ENCODE peak calls at places on chromosomes 11 and 22, in five cellular contexts. One of them, this sample, is unnamed.

GRCh38 chr11:102115557-102115956 is 5.3 kb downstream of the YAP1 start:
- DNase-seq in transverse colon: peak; percentile 9
- DNase-seq in Peyer's patch: no peak
- DNase-seq in uterus: no peak
- DNase-seq in suprapubic skin: no peak
- DNase-seq in this sample: no peak

GRCh38 chr11:12669930-12670329 is 4.3 kb upstream of the TEAD1 start:
- DNase-seq in transverse colon: no peak
- DNase-seq in suprapubic skin: no peak
- DNase-seq in Peyer's patch: no peak
- DNase-seq in uterus: no peak
- DNase-seq in this sample: no peak

GRCh38 chr11:122711831-122712378 is 56.4 kb downstream of the UBASH3B start:
- DNase-seq in Peyer's patch: no peak
- DNase-seq in transverse colon: no peak
- DNase-seq in suprapubic skin: no peak
- DNase-seq in uterus: no peak
- DNase-seq in this sample: peak; percentile 28

GRCh38 chr11:5521540-5521939 is 5.0 kb upstream of the UBQLNL start:
- DNase-seq in Peyer's patch: no peak
- DNase-seq in suprapubic skin: no peak
- DNase-seq in transverse colon: no peak
- DNase-seq in uterus: no peak
- DNase-seq in this sample: no peak

GRCh38 chr11:112113539-112114457 is 27.1 kb downstream of the SDHD start:
- DNase-seq in suprapubic skin: no peak
- DNase-seq in uterus: no peak
- DNase-seq in transverse colon: no peak
- DNase-seq in Peyer's patch: no peak
- DNase-seq in this sample: no peak

GRCh38 chr11:14969922-14970323 is 2.2 kb downstream of the CALCA start:
- DNase-seq in suprapubic skin: no peak
- DNase-seq in uterus: no peak
- DNase-seq in transverse colon: peak; percentile 29
- DNase-seq in Peyer's patch: peak; percentile 53
- DNase-seq in this sample: peak; percentile 35

GRCh38 chr22:48371391-48371790 is 1456.3 kb downstream of the BRD1 start:
- DNase-seq in Peyer's patch: no peak
- DNase-seq in transverse colon: no peak
- DNase-seq in uterus: no peak
- DNase-seq in suprapubic skin: no peak
- DNase-seq in this sample: no peak

GRCh38 chr11:101478587-101479375 is 105.0 kb downstream of the TRPC6 start:
- DNase-seq in transverse colon: no peak
- DNase-seq in Peyer's patch: no peak
- DNase-seq in uterus: no peak
- DNase-seq in suprapubic skin: no peak
- DNase-seq in this sample: no peak

GRCh38 chr22:50612715-50613221 is 12.2 kb downstream of the MAPK8IP2 start:
- DNase-seq in uterus: no peak
- DNase-seq in Peyer's patch: peak; percentile 84
- DNase-seq in transverse colon: peak; percentile 72
- DNase-seq in suprapubic skin: no peak
- DNase-seq in this sample: no peak

GRCh38 chr11:130829801-130830562 is 86.3 kb downstream of the SNX19 start:
- DNase-seq in uterus: peak; percentile 78
- DNase-seq in Peyer's patch: no peak
- DNase-seq in suprapubic skin: peak; percentile 64
- DNase-seq in transverse colon: peak; percentile 28
- DNase-seq in this sample: peak; percentile 22

GRCh38 chr11:35779409-35779808 is 116.8 kb downstream of the TRIM44 start:
- DNase-seq in suprapubic skin: no peak
- DNase-seq in transverse colon: no peak
- DNase-seq in uterus: no peak
- DNase-seq in Peyer's patch: no peak
- DNase-seq in this sample: no peak

GRCh38 chr11:131422491-131422890 is 52.1 kb downstream of the NTM start:
- DNase-seq in transverse colon: no peak
- DNase-seq in Peyer's patch: no peak
- DNase-seq in uterus: no peak
- DNase-seq in suprapubic skin: no peak
- DNase-seq in this sample: no peak

DNA sequence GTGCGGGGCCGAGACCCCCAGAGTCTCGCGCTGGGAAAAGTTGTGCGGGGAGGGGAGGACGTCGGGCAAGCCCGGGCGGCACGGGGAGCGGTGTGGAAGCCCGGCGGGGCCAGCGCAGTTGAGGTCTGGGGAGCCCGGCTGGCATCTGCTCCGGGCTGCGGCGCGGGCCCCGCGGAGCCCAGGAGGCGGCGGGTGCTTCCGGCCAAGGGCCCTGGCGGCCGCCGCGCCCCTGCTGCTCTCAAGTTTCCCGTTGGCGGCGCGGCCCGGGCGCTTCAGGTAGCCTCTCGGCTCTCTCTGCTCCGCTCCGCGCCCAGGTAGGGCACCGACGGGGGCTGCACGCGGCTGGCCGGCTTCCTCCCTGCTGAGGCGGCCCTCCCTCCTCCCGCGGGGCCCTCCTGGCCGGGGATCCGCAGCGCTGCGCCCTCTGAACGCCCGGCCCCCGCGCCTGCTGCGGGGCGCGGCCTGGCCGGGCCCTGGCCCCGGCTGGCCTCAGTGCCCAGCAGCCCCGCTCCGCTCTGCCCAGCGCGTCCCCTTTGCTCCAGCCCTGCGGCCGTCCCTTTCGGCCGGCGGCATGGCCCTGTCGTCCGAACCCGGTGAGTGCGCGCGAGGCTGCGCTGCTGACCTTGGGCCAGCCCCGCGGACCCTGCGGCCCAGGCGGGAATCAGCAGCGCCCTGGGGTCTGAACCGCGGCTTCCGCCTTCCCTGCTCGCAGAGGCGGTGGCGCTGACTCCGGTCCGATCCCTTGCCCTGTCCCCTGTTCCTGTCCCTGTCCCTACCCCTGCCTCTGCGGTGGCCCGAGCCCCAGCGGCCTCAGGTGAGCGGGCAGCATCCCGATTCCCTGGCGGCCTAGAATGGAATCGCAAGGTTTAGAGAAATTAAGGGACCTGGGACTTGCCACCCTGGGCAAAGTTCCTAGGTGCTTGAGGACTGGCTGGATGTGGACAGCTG is 4.3 kb upstream of the AMPD3 start:
- DNase-seq in Peyer's patch: peak; percentile 84
- DNase-seq in suprapubic skin: no peak
- DNase-seq in uterus: peak; percentile 23
- DNase-seq in transverse colon: peak; percentile 78
- DNase-seq in this sample: peak; percentile 68
- TF ChIP-seq POLR2A in Peyer's patch: peak; percentile 80
- TF ChIP-seq POLR2A in suprapubic skin: no peak
- TF ChIP-seq POLR2A in uterus: no peak
- TF ChIP-seq POLR2A in transverse colon: peak; percentile 79
- TF ChIP-seq POLR2A in this sample: peak; percentile 56

GRCh38 chr22:37295213-37295886 is 13.0 kb downstream of the CYTH4 start:
- DNase-seq in Peyer's patch: no peak
- DNase-seq in transverse colon: no peak
- DNase-seq in uterus: no peak
- DNase-seq in suprapubic skin: no peak
- DNase-seq in this sample: no peak
- TF ChIP-seq POLR2A in Peyer's patch: no peak
- TF ChIP-seq POLR2A in transverse colon: no peak
- TF ChIP-seq POLR2A in uterus: no peak
- TF ChIP-seq POLR2A in suprapubic skin: no peak
- TF ChIP-seq POLR2A in this sample: no peak

DNA sequence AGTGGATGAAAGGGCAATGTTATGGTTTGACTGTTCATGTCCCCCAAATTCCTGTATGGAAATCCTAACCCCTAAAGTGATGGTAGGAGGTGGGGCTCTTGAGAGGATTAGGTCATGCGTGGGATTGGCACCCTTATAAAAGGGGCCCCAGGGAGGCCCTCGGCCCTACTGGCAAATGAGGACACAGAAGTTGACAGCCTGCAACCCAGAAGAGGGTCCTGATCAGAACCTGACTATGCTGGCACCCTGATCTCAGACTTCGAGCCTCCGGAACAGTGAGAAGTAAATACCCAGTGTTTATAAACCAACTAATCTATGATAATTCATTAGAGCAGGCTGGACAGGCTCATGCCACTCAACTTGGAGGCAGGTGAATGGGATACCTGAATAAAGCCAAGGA is 8.7 kb downstream of the IFITM10 start:
- DNase-seq in Peyer's patch: no peak
- DNase-seq in suprapubic skin: no peak
- DNase-seq in transverse colon: no peak
- DNase-seq in uterus: no peak
- DNase-seq in this sample: peak; percentile 32
- TF ChIP-seq POLR2A in Peyer's patch: no peak
- TF ChIP-seq POLR2A in suprapubic skin: no peak
- TF ChIP-seq POLR2A in transverse colon: no peak
- TF ChIP-seq POLR2A in uterus: no peak
- TF ChIP-seq POLR2A in this sample: no peak

GRCh38 chr11:115784796-115785521 is 280.7 kb upstream of the CADM1 start:
- DNase-seq in transverse colon: peak; percentile 32
- DNase-seq in uterus: no peak
- DNase-seq in suprapubic skin: no peak
- DNase-seq in Peyer's patch: no peak
- DNase-seq in this sample: peak; percentile 45
- TF ChIP-seq POLR2A in transverse colon: no peak
- TF ChIP-seq POLR2A in uterus: no peak
- TF ChIP-seq POLR2A in suprapubic skin: no peak
- TF ChIP-seq POLR2A in Peyer's patch: no peak
- TF ChIP-seq POLR2A in this sample: no peak

DNA sequence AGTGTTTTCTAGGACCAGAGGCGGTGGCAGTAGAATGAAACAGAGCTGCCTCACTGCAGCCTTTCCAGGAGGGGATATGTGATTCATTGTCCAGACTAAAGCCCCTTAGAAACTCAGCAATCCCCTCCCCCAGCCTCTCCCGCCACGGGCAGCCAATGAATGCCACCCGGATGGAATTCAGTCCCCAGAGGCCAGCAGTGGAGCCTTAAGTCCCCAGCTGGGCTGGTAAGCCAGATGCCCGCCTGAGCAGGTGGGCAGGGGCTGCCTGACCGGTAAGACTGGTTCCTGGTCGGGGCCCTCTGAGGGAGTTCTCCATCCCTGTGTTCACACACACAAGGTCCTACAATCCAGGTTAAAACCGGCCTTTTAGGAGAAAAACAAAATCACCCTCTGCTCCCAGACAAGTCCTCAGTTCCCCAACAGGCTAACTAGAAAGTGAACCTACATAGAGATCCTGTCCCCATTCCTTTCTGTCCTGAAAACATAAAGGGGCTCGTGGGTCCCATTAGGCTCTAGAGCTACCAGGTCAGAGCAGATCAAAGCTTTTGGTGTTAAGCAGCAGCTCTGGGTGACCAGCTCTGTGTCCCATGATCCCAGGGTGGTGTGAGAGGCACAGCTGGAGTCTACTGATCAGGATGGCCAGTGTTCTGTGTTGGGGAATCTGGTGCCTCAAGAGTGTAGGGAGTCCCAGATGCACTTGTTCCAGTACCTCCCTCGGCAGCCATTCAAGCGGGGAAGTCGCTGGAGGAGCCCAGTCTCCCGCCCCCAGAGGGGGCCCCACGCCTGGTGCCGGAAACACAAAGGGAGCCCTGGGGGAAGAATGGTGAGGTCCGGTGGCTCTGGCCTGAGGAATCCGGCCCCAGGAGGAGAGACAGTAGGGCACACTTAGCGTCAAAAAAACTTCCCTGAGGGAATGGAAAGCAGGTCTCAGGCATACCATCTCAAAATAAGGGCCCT is 2.6 kb downstream of the PATZ1 start:
- DNase-seq in transverse colon: peak; percentile 81
- DNase-seq in Peyer's patch: peak; percentile 72
- DNase-seq in uterus: peak; percentile 40
- DNase-seq in suprapubic skin: no peak
- DNase-seq in this sample: no peak
- TF ChIP-seq POLR2A in transverse colon: no peak
- TF ChIP-seq POLR2A in Peyer's patch: no peak
- TF ChIP-seq POLR2A in uterus: no peak
- TF ChIP-seq POLR2A in suprapubic skin: no peak
- TF ChIP-seq POLR2A in this sample: no peak

GRCh38 chr11:1842149-1843097 is 3.6 kb downstream of the TNNI2 start:
- DNase-seq in transverse colon: no peak
- DNase-seq in suprapubic skin: no peak
- DNase-seq in Peyer's patch: no peak
- DNase-seq in uterus: no peak
- DNase-seq in this sample: peak; percentile 98
- TF ChIP-seq POLR2A in transverse colon: no peak
- TF ChIP-seq POLR2A in suprapubic skin: no peak
- TF ChIP-seq POLR2A in Peyer's patch: no peak
- TF ChIP-seq POLR2A in uterus: no peak
- TF ChIP-seq POLR2A in this sample: no peak

DNA sequence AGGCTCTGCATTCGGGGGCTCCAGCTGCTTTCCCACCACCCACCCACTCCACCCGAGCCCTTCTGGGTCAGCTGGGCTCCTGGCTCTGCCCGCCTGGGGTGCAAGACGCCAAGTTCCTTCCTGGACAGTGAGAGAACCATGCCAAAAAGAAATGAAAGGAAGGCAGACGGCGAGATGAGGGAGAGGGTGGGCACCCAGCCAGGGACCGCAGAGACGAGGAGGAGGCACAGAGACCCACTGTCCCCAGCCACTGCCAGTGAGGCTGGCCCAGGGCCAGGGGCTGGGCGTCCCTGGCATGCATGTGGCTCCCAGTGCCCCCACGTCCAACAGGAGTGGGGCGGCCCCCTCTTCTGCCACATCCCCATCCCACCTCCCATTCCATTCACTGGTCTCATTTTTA is 10.8 kb upstream of the CD81 start:
- DNase-seq in Peyer's patch: no peak
- DNase-seq in uterus: no peak
- DNase-seq in suprapubic skin: no peak
- DNase-seq in transverse colon: no peak
- DNase-seq in this sample: no peak
- TF ChIP-seq POLR2A in Peyer's patch: no peak
- TF ChIP-seq POLR2A in uterus: no peak
- TF ChIP-seq POLR2A in suprapubic skin: no peak
- TF ChIP-seq POLR2A in transverse colon: no peak
- TF ChIP-seq POLR2A in this sample: no peak

DNA sequence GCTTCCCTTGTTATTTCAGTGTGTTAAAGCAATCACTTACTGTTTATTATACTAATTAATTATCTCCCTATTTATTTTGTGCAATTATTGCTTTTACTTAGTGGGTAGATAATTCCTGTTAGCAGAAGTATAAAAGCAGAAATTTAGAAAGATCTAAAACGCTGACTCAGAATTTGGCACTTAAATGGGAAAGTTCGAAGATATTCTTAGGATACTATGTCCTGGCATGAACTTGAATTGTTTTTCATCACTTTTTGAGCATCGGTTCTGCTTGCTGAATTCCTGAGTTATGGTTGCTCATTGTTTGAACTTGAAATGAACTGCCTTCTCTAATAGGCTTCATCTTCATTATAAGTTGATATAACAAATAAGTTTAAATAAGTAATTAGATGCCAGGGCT is 325.4 kb downstream of the JRKL start:
- DNase-seq in Peyer's patch: no peak
- DNase-seq in uterus: no peak
- DNase-seq in transverse colon: no peak
- DNase-seq in suprapubic skin: no peak
- DNase-seq in this sample: no peak
- TF ChIP-seq POLR2A in Peyer's patch: no peak
- TF ChIP-seq POLR2A in uterus: no peak
- TF ChIP-seq POLR2A in transverse colon: no peak
- TF ChIP-seq POLR2A in suprapubic skin: no peak
- TF ChIP-seq POLR2A in this sample: no peak

This sample was measured in adrenal gland.